ENCODE peak calls at places on chromosomes 4 and X, in four cellular contexts. Z is AG04450, T is fibroblast of lung, X is prostate gland. A is an unnamed sample.

GRCh38 chr4:52358855-52359254 is 300.2 kb downstream of the USP46 start:
- DNase-seq in Z (no peak), T (no peak), X (no peak), A (no peak)

GRCh38 chr4:156946508-156947197 is 24.9 kb downstream of the PDGFC start:
- DNase-seq in Z (peak; percentile 88), T (peak; percentile 98), X (no peak), A (peak; percentile 99)

GRCh38 chr4:55181606-55182005 is 56.2 kb upstream of the KDR start:
- DNase-seq in Z (no peak), T (peak; percentile 28), X (no peak), A (no peak)

GRCh38 chr4:104596189-104596588 is 101.5 kb upstream of the CXXC4 start:
- DNase-seq in Z (no peak), T (peak; percentile 4), X (no peak), A (no peak)

GRCh38 chr4:103050736-103051436 is 25.7 kb downstream of the SLC9B2 start:
- DNase-seq in Z (no peak), T (no peak), X (no peak), A (peak; percentile 54)

GRCh38 chrX:49041683-49042529 is 1.3 kb downstream of the TFE3 start:
- DNase-seq in Z (peak; percentile 29), T (peak; percentile 56), X (no peak), A (peak; percentile 63)

GRCh38 chrX:107934262-107934661 is 47.9 kb downstream of the TEX13B start:
- DNase-seq in Z (no peak), T (no peak), X (no peak), A (no peak)

GRCh38 chrX:150456941-150457340 is 93.8 kb downstream of the MAMLD1 start:
- DNase-seq in Z (no peak), T (no peak), X (no peak), A (no peak)

GRCh38 chr4:29278580-29278979 is 1441.6 kb upstream of the PCDH7 start:
- DNase-seq in Z (peak; percentile 39), T (peak; percentile 50), X (no peak), A (no peak)

GRCh38 chr4:81652069-81652478 is 180.4 kb upstream of the RASGEF1B start:
- DNase-seq in Z (no peak), T (no peak), X (no peak), A (no peak)

GRCh38 chr4:102684605-102685052 is 76.1 kb downstream of the MANBA start:
- DNase-seq in Z (peak; percentile 71), T (peak; percentile 48), X (no peak), A (peak; percentile 98)

GRCh38 chr4:93748943-93749342 is 79.6 kb upstream of the ATOH1 start:
- DNase-seq in Z (no peak), T (no peak), X (no peak), A (no peak)

GRCh38 chrX:55488268-55488558 is 1.4 kb downstream of the USP51 start:
- DNase-seq in Z (no peak), T (no peak), X (no peak), A (no peak)

GRCh38 chrX:44343412-44343942 is at the start of gene EFHC2:
- DNase-seq in Z (no peak), T (peak; percentile 6), X (peak; percentile 5), A (no peak)

GRCh38 chr4:96035727-96036126 is 195.8 kb downstream of the PDHA2 start:
- DNase-seq in Z (no peak), T (peak; percentile 18), X (no peak), A (peak; percentile 55)

GRCh38 chrX:40845331-40845911 is 110.1 kb upstream of the MED14 start:
- DNase-seq in Z (peak; percentile 85), T (peak; percentile 93), X (no peak), A (peak; percentile 17)

GRCh38 chr4:31108762-31109161 is 388.6 kb downstream of the PCDH7 start:
- DNase-seq in Z (no peak), T (no peak), X (no peak), A (no peak)

GRCh38 chrX:153392642-153393321 is 8.4 kb downstream of the PNMA6E start:
- DNase-seq in Z (no peak), T (no peak), X (no peak), A (no peak)

GRCh38 chr4:41137879-41138278 is 76.5 kb downstream of the APBB2 start:
- DNase-seq in Z (no peak), T (no peak), X (no peak), A (no peak)

GRCh38 chr4:135120190-135120589 is 918.6 kb upstream of the PABPC4L start:
- DNase-seq in Z (no peak), T (peak; percentile 78), X (no peak), A (no peak)

GRCh38 chr4:15077969-15078368 is 75.7 kb downstream of the CPEB2 start:
- DNase-seq in Z (peak; percentile 65), T (peak; percentile 97), X (no peak), A (peak; percentile 85)

GRCh38 chr4:16129336-16129735 is 45.5 kb upstream of the PROM1 start:
- DNase-seq in Z (no peak), T (no peak), X (no peak), A (no peak)

GRCh38 chr4:48439988-48440387 is 43.2 kb upstream of the SLC10A4 start:
- DNase-seq in Z (no peak), T (no peak), X (no peak), A (no peak)

GRCh38 chrX:77442728-77443127 is 4.5 kb upstream of the FGF16 start:
- DNase-seq in Z (peak; percentile 4), T (peak; percentile 55), X (no peak), A (peak; percentile 89)

GRCh38 chr4:88014506-88014905 is 7.1 kb downstream of the PKD2 start:
- DNase-seq in Z (no peak), T (no peak), X (no peak), A (no peak)

GRCh38 chr4:168551945-168552695 is 55.3 kb downstream of the PALLD start:
- DNase-seq in Z (no peak), T (no peak), X (no peak), A (no peak)

GRCh38 chrX:41457618-41458192 is 10.6 kb downstream of the NYX start:
- DNase-seq in Z (no peak), T (peak; percentile 25), X (no peak), A (no peak)

GRCh38 chr4:128384091-128384520 is 96.5 kb upstream of the PGRMC2 start:
- DNase-seq in Z (no peak), T (peak; percentile 39), X (no peak), A (no peak)

GRCh38 chr4:128385199-128385598 is 97.6 kb upstream of the PGRMC2 start:
- DNase-seq in Z (no peak), T (no peak), X (no peak), A (no peak)

GRCh38 chr4:128384765-128385164 is 97.2 kb upstream of the PGRMC2 start:
- DNase-seq in Z (no peak), T (no peak), X (no peak), A (no peak)

GRCh38 chr4:128386761-128387599 is 99.4 kb upstream of the PGRMC2 start:
- DNase-seq in Z (peak; percentile 91), T (peak; percentile 99), X (peak; percentile 93), A (peak; percentile 74)

DNA sequence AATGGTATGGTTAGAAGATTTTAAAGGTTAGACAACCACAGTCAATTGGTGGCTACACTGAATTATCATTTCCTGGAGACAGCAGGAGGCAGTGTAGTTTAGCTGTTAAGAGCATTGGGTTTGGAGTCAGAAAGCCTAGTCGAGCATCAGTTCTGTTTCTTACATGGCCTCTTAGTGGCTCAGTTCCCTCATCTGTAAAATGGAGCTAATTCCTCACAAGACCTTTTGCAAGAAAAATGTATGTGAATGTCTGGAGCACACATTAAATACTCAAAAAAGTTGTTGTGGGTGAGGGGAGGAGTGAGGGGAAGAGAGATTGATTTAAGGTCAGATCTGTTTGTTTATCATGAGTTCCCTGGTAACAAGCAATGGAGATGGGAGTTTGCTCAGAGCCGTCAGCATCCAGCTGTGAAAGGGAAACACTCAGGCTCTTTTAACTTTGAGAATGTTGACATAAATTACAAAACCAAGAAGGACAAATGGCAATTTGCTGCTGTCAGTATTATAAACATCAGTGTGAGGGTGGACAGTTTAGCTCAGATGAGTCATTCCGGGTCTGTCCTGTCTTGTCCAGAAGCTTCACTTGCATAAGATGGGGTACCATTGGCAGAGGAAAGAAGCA is 98.2 kb upstream of the PGRMC2 start:
- DNase-seq in Z (no peak), T (peak; percentile 87), X (peak; percentile 34), A (peak; percentile 91)
- TF ChIP-seq CTCF in Z (peak; percentile 33), T (peak; percentile 39), X (no peak), A (peak; percentile 31)

DNA sequence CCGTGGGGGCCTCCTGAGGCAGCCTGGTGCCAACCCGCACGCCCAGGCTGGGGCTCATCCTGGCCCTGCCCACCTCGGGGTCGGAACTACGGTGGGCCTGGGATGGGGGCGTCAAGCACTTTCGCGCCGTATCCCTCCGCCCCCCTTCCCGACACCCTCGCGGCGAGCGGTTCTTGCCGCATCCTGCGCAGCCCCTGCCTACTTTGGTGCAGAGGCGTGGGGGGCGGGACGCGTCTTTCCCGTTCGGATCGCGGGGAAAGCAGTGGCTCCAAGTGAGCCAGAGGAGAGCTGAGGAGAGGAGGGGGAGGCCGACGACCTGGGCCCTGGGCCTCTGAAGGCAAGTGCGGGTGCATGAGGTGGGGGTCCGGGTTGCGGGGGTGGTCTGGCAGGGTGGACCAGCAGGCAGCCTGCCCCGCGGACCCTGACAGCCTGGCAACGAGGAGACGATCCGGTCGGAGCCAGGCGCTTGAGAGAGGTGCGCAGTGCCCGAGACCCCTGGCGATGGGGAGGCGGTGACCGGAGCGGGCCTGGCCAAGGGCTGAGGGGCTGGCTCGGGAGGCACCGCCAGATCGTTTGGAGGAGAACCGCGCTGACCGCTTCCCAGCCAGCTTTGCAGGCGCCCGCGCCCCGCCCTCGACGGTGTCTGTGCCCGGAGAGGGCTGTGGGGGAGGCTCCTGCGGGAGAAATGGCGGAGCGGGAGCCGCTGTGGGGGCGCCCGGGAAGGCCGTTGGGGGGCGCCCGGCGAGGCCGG is at the start of gene GPRASP2:
- DNase-seq in Z (no peak), T (no peak), X (peak; percentile 12), A (no peak)
- H3K4me3 ChIP-seq in Z (peak within 1 kb of the TSS; percentile 71), T (peak within 1 kb of the TSS; percentile 69), X (peak within 1 kb of the TSS; percentile 49), A (peak within 1 kb of the TSS; percentile 57)

DNA sequence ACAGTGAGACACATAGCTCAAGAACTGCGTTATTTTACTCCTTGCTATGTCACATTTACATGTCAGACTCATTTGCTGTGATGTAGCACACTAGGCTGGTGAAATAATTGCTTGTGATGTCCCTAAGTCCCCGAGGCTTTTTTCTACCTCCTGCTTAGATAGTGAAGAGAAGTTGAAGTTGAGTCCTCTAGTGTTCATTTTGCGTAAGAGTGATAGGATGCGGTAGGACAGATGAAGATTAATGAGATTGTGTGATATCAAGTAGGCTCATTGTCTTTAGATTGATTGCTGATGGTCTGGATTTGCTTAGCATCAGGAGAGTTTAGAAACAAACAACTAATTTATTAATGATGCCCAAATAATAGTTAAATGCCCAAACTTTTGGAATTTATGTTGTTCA is 173.6 kb upstream of the NUDT6 start:
- DNase-seq in Z (no peak), T (peak; percentile 20), X (no peak), A (peak; percentile 20)
- TF ChIP-seq CTCF in Z (peak; percentile 11), T (no peak), X (no peak), A (peak; percentile 25)

DNA sequence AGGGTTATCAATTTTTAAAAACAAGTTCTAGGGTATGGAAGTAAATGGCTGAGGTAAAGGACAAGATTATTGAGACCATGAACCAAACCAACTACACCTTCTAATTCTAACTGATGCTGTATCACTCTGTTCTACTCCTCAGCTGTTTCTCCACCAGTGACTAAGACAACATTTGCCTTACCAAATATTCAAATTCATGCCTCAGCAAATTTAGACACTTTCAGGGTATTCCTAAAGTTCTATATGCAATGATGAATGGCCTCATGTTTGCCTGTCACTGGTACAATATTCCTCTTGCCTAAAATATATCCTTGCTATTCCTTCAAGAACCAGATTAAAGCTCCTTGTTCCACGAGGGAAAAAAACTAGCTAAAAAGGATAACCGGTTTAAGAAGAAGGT is 5.0 kb downstream of the RPL9 start:
- DNase-seq in Z (no peak), T (no peak), X (no peak), A (no peak)
- H3K4me3 ChIP-seq in Z (no peak overlapping the region), T (no peak overlapping the region), X (no peak overlapping the region), A (no peak overlapping the region)

A was measured in bronchial epithelial cell.